ENCODE peak calls at places on chromosomes 16 and 17, in five cellular contexts. K, W, J, X and G are unnamed samples.

GRCh38 chr16:58960034-58960433 is 225.9 kb upstream of the GOT2 start:
- DNase-seq in X (no peak), K (no peak), W (no peak), J (no peak), G (no peak)

GRCh38 chr17:36972186-36972686 is 23.5 kb downstream of the AATF start:
- DNase-seq in J (no peak), X (peak), K (no peak), W (no peak), G (peak)

GRCh38 chr17:83062011-83062817 is 17.2 kb upstream of the METRNL start:
- DNase-seq in J (no peak), W (no peak), X (no peak), K (no peak), G (no peak)

GRCh38 chr16:22296225-22297113 is 740 bp upstream of the POLR3E start:
- DNase-seq in K (no peak), J (no peak), X (no peak), W (no peak), G (no peak)

GRCh38 chr16:6249863-6250262 is 1082.8 kb upstream of the RBFOX1 start:
- DNase-seq in W (no peak), K (no peak), J (no peak), X (no peak), G (no peak)

GRCh38 chr17:43723697-43724359 is 34.8 kb downstream of the SOST start:
- DNase-seq in W (no peak), X (peak), K (no peak), J (no peak), G (peak)

GRCh38 chr17:82869536-82869935 is 29.7 kb upstream of the ZNF750 start:
- DNase-seq in X (no peak), K (no peak), J (no peak), W (no peak), G (no peak)

GRCh38 chr17:10668771-10669170 is 11.7 kb upstream of the MYH3 start:
- DNase-seq in K (no peak), J (no peak), W (no peak), X (peak), G (peak)

GRCh38 chr17:61401280-61402072 is 1.8 kb downstream of the TBX2 start:
- DNase-seq in W (no peak), X (peak), J (no peak), K (no peak), G (peak)

GRCh38 chr16:86222541-86222940 is 287.8 kb upstream of the FOXF1 start:
- DNase-seq in X (peak), K (no peak), W (no peak), J (no peak), G (peak)

GRCh38 chr16:67558859-67559258 is 3.5 kb upstream of the CTCF start:
- DNase-seq in J (no peak), X (no peak), W (no peak), K (no peak), G (no peak)

GRCh38 chr17:82860606-82861392 is 21.0 kb upstream of the ZNF750 start:
- DNase-seq in W (no peak), J (peak), X (no peak), K (no peak), G (no peak)

GRCh38 chr16:53433509-53433908 is 762 bp upstream of the RBL2 start:
- DNase-seq in X (no peak), J (peak), K (no peak), W (no peak), G (peak)

GRCh38 chr16:89670496-89671431 is 13.1 kb downstream of the SPATA33 start:
- DNase-seq in J (no peak), X (peak), K (no peak), W (no peak), G (no peak)

GRCh38 chr17:38741853-38742421 is 6.2 kb downstream of the PCGF2 start:
- DNase-seq in J (no peak), K (no peak), W (no peak), X (no peak), G (peak)

GRCh38 chr16:17370233-17371013 is 100.3 kb downstream of the XYLT1 start:
- DNase-seq in K (no peak), X (no peak), J (no peak), W (no peak), G (peak)

GRCh38 chr17:35214192-35214591 is 20.0 kb upstream of the SLC35G3 start:
- DNase-seq in W (no peak), K (peak), J (no peak), X (no peak), G (no peak)

GRCh38 chr17:79427621-79428539 is 183.0 kb downstream of the RBFOX3 start:
- DNase-seq in X (no peak), W (no peak), K (no peak), J (no peak), G (no peak)

GRCh38 chr17:49447603-49448325 is 33.1 kb upstream of the PHB1 start:
- DNase-seq in J (peak), K (no peak), W (no peak), X (no peak), G (no peak)

GRCh38 chr16:87744750-87745514 is 20.9 kb downstream of the KLHDC4 start:
- DNase-seq in X (no peak), J (no peak), W (no peak), K (no peak), G (no peak)

GRCh38 chr16:50395763-50396710 is 27.2 kb upstream of the BRD7 start:
- DNase-seq in J (no peak), X (no peak), W (no peak), K (peak), G (no peak)

GRCh38 chr16:15445450-15445849 is 11.1 kb downstream of the BMERB1 start:
- DNase-seq in W (no peak), K (no peak), J (no peak), X (no peak), G (no peak)

GRCh38 chr17:81322271-81323082 is 27.4 kb upstream of the SLC38A10 start:
- DNase-seq in X (peak), K (peak), J (peak), W (no peak), G (no peak)

GRCh38 chr16:14337303-14338191 is 266.4 kb downstream of the MRTFB start:
- DNase-seq in X (no peak), W (no peak), J (peak), K (no peak), G (no peak)

GRCh38 chr16:81326971-81327370 is 12.2 kb downstream of the GAN start:
- DNase-seq in J (no peak), X (no peak), W (no peak), K (no peak), G (no peak)

GRCh38 chr17:50094243-50094752 is 853 bp upstream of the PDK2 start:
- DNase-seq in J (peak), K (peak), W (peak), X (peak), G (peak)

GRCh38 chr16:53043986-53044571 is 8.6 kb downstream of the CHD9NB start:
- DNase-seq in W (no peak), X (no peak), K (no peak), J (peak), G (peak)

GRCh38 chr17:16478693-16479092 is 13.3 kb downstream of the LRRC75A start:
- DNase-seq in W (no peak), K (no peak), J (no peak), X (no peak), G (no peak)